ENCODE peak calls at places on chromosome 1, in seven cellular contexts. One of them, this sample, is unnamed.
A peak's percentile ranks its signal among the peaks of the same experiment; 100 is the strongest.

GRCh38 chr1:20785907-20786309 is 1.2 kb downstream of the HP1BP3 start:
- DNase-seq in endothelial cell: no peak
- DNase-seq in Panc1: no peak
- DNase-seq in adrenal gland: peak; percentile 76
- DNase-seq in foreskin keratinocyte: no peak
- DNase-seq in body of pancreas: no peak
- DNase-seq in uterus: no peak
- DNase-seq in this sample: no peak

GRCh38 chr1:183039985-183040447 is 16.8 kb downstream of the LAMC1 start:
- DNase-seq in endothelial cell: no peak
- DNase-seq in adrenal gland: no peak
- DNase-seq in Panc1: no peak
- DNase-seq in uterus: no peak
- DNase-seq in foreskin keratinocyte: no peak
- DNase-seq in body of pancreas: no peak
- DNase-seq in this sample: no peak

GRCh38 chr1:46557403-46557802 is 6.0 kb upstream of the KNCN start:
- DNase-seq in foreskin keratinocyte: no peak
- DNase-seq in adrenal gland: no peak
- DNase-seq in Panc1: no peak
- DNase-seq in endothelial cell: no peak
- DNase-seq in uterus: no peak
- DNase-seq in body of pancreas: no peak
- DNase-seq in this sample: no peak

GRCh38 chr1:178724386-178724733 is 684 bp upstream of the RALGPS2 start:
- DNase-seq in foreskin keratinocyte: no peak
- DNase-seq in adrenal gland: no peak
- DNase-seq in body of pancreas: no peak
- DNase-seq in endothelial cell: no peak
- DNase-seq in Panc1: no peak
- DNase-seq in uterus: no peak
- DNase-seq in this sample: no peak

GRCh38 chr1:181152892-181153633 is 64.6 kb downstream of the IER5 start:
- DNase-seq in adrenal gland: peak; percentile 94
- DNase-seq in endothelial cell: peak; percentile 58
- DNase-seq in Panc1: no peak
- DNase-seq in foreskin keratinocyte: no peak
- DNase-seq in uterus: peak; percentile 95
- DNase-seq in body of pancreas: peak; percentile 90
- DNase-seq in this sample: peak; percentile 66

GRCh38 chr1:64950284-64950809 is 16.0 kb downstream of the JAK1 start:
- DNase-seq in foreskin keratinocyte: no peak
- DNase-seq in body of pancreas: no peak
- DNase-seq in adrenal gland: no peak
- DNase-seq in endothelial cell: no peak
- DNase-seq in uterus: no peak
- DNase-seq in Panc1: no peak
- DNase-seq in this sample: no peak

GRCh38 chr1:164602142-164602429 is 43.1 kb downstream of the PBX1 start:
- DNase-seq in adrenal gland: no peak
- DNase-seq in body of pancreas: peak; percentile 90
- DNase-seq in Panc1: no peak
- DNase-seq in uterus: no peak
- DNase-seq in endothelial cell: no peak
- DNase-seq in foreskin keratinocyte: peak; percentile 87
- DNase-seq in this sample: no peak

GRCh38 chr1:62744594-62745577 is 39.0 kb upstream of the ATG4C start:
- DNase-seq in foreskin keratinocyte: no peak
- DNase-seq in uterus: no peak
- DNase-seq in adrenal gland: no peak
- DNase-seq in endothelial cell: no peak
- DNase-seq in Panc1: no peak
- DNase-seq in body of pancreas: no peak
- DNase-seq in this sample: no peak

GRCh38 chr1:41740058-41740457 is 178.7 kb downstream of the HIVEP3 start:
- DNase-seq in uterus: no peak
- DNase-seq in adrenal gland: no peak
- DNase-seq in body of pancreas: no peak
- DNase-seq in endothelial cell: no peak
- DNase-seq in foreskin keratinocyte: no peak
- DNase-seq in Panc1: no peak
- DNase-seq in this sample: no peak

GRCh38 chr1:2930016-2930815 is 91.1 kb upstream of the ACTRT2 start:
- DNase-seq in uterus: no peak
- DNase-seq in Panc1: no peak
- DNase-seq in adrenal gland: no peak
- DNase-seq in body of pancreas: no peak
- DNase-seq in endothelial cell: no peak
- DNase-seq in foreskin keratinocyte: no peak
- DNase-seq in this sample: no peak

GRCh38 chr1:245056913-245057312 is 97.9 kb upstream of the KIF26B start:
- DNase-seq in endothelial cell: no peak
- DNase-seq in Panc1: no peak
- DNase-seq in body of pancreas: no peak
- DNase-seq in adrenal gland: no peak
- DNase-seq in uterus: no peak
- DNase-seq in foreskin keratinocyte: no peak
- DNase-seq in this sample: no peak

GRCh38 chr1:113860891-113861290 is 10.6 kb downstream of the PTPN22 start:
- DNase-seq in foreskin keratinocyte: peak; percentile 51
- DNase-seq in endothelial cell: no peak
- DNase-seq in adrenal gland: no peak
- DNase-seq in Panc1: no peak
- DNase-seq in uterus: no peak
- DNase-seq in body of pancreas: no peak
- DNase-seq in this sample: no peak

DNA sequence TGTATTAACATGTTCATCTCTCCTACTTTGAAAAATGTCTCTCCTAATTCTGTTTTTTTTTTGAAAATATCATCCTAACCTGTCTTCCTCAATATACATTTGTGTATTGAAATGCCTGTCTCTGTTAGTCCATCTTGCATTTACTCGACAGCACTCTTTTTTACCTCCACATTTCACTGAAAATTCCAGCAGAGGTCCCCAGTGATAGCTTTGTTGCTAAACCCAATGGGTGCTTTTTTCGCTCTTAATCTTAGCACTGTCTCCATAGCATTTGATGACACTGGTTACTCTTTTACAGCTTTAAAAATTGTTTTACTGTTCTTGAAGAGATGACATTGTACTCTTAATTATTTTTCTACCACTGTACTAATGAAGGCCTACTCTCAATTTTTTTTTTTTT is 10.8 kb downstream of the OSBPL9 start:
- DNase-seq in uterus: no peak
- DNase-seq in body of pancreas: no peak
- DNase-seq in foreskin keratinocyte: no peak
- DNase-seq in adrenal gland: no peak
- DNase-seq in Panc1: no peak
- DNase-seq in endothelial cell: no peak
- DNase-seq in this sample: peak; percentile 40
- TF ChIP-seq CTCF in uterus: peak; percentile 35
- TF ChIP-seq CTCF in body of pancreas: no peak
- TF ChIP-seq CTCF in foreskin keratinocyte: peak; percentile 72
- TF ChIP-seq CTCF in adrenal gland: peak; percentile 51
- TF ChIP-seq CTCF in Panc1: peak; percentile 54
- TF ChIP-seq CTCF in endothelial cell: no peak
- TF ChIP-seq CTCF in this sample: no peak

DNA sequence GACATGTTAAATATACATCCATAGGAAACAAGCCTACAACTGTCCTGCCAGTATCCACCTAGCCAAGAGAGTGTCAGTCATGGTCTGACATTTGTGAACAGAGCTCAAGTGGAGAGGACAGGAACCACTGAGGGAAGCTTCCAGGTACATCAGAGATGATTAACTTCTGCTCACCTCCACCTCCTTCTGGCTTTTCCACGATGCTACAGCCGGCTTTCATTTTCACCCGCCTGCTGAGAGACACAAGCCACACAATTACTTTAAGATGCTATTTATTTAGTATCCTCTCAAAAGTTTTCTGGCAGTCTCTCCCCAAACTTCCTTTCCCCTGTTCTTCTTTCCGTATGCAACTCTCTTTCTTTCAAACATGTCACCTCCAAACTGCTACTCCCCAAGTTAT is 2.1 kb downstream of the ETV3 start:
- DNase-seq in endothelial cell: no peak
- DNase-seq in adrenal gland: no peak
- DNase-seq in body of pancreas: no peak
- DNase-seq in Panc1: no peak
- DNase-seq in uterus: no peak
- DNase-seq in foreskin keratinocyte: no peak
- DNase-seq in this sample: no peak
- TF ChIP-seq CTCF in endothelial cell: no peak
- TF ChIP-seq CTCF in adrenal gland: no peak
- TF ChIP-seq CTCF in body of pancreas: no peak
- TF ChIP-seq CTCF in Panc1: peak; percentile 33
- TF ChIP-seq CTCF in uterus: no peak
- TF ChIP-seq CTCF in foreskin keratinocyte: peak; percentile 59
- TF ChIP-seq CTCF in this sample: no peak

GRCh38 chr1:44425327-44426082 is 20.4 kb downstream of the RNF220 start:
- DNase-seq in endothelial cell: no peak
- DNase-seq in adrenal gland: no peak
- DNase-seq in Panc1: no peak
- DNase-seq in body of pancreas: no peak
- DNase-seq in foreskin keratinocyte: no peak
- DNase-seq in uterus: no peak
- DNase-seq in this sample: no peak
- TF ChIP-seq CTCF in endothelial cell: no peak
- TF ChIP-seq CTCF in adrenal gland: no peak
- TF ChIP-seq CTCF in Panc1: peak; percentile 30
- TF ChIP-seq CTCF in body of pancreas: no peak
- TF ChIP-seq CTCF in foreskin keratinocyte: no peak
- TF ChIP-seq CTCF in uterus: no peak
- TF ChIP-seq CTCF in this sample: no peak

GRCh38 chr1:30348147-30348546 is 375.2 kb downstream of the MATN1 start:
- DNase-seq in adrenal gland: no peak
- DNase-seq in foreskin keratinocyte: no peak
- DNase-seq in uterus: no peak
- DNase-seq in Panc1: no peak
- DNase-seq in endothelial cell: no peak
- DNase-seq in body of pancreas: no peak
- DNase-seq in this sample: no peak

GRCh38 chr1:30358510-30358909 is 364.9 kb downstream of the MATN1 start:
- DNase-seq in foreskin keratinocyte: no peak
- DNase-seq in body of pancreas: no peak
- DNase-seq in endothelial cell: no peak
- DNase-seq in adrenal gland: no peak
- DNase-seq in Panc1: no peak
- DNase-seq in uterus: no peak
- DNase-seq in this sample: no peak

GRCh38 chr1:30354410-30354809 is 369.0 kb downstream of the MATN1 start:
- DNase-seq in Panc1: no peak
- DNase-seq in body of pancreas: no peak
- DNase-seq in foreskin keratinocyte: no peak
- DNase-seq in adrenal gland: no peak
- DNase-seq in uterus: no peak
- DNase-seq in endothelial cell: no peak
- DNase-seq in this sample: no peak

GRCh38 chr1:30356839-30357238 is 366.5 kb downstream of the MATN1 start:
- DNase-seq in uterus: no peak
- DNase-seq in adrenal gland: no peak
- DNase-seq in foreskin keratinocyte: no peak
- DNase-seq in body of pancreas: no peak
- DNase-seq in endothelial cell: no peak
- DNase-seq in Panc1: no peak
- DNase-seq in this sample: no peak

GRCh38 chr1:30353637-30354036 is 369.7 kb downstream of the MATN1 start:
- DNase-seq in adrenal gland: no peak
- DNase-seq in foreskin keratinocyte: no peak
- DNase-seq in uterus: no peak
- DNase-seq in Panc1: no peak
- DNase-seq in body of pancreas: no peak
- DNase-seq in endothelial cell: no peak
- DNase-seq in this sample: no peak
- TF ChIP-seq CTCF in adrenal gland: peak; percentile 14
- TF ChIP-seq CTCF in foreskin keratinocyte: peak; percentile 58
- TF ChIP-seq CTCF in uterus: no peak
- TF ChIP-seq CTCF in Panc1: peak; percentile 39
- TF ChIP-seq CTCF in body of pancreas: no peak
- TF ChIP-seq CTCF in endothelial cell: no peak
- TF ChIP-seq CTCF in this sample: no peak

DNA sequence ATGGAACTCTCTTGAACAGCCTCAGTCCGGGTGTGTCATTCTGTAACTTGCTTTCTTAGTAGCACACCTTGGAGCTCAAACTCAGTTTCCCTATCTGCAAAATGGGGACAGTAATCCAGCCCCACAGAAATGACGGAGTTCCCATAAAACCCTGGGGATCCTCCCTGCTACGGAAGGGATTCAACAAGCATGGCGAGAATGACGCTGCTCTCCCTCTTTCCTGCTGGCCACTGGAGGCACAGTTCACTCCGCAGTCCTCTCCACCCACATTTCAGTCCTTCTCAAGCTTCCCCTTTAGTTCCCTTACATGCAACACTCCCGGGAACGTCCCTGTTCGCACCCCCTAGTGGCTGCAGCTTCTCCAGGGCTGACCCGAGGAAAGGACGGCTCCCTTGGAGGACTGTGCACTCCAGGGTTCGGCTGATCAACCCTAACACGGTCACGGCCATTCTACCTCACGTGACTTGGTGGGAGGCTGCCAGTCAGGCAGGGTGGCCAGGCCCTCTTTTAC is 20.6 kb downstream of the RUNX3 start:
- DNase-seq in adrenal gland: peak; percentile 71
- DNase-seq in body of pancreas: no peak
- DNase-seq in endothelial cell: peak; percentile 74
- DNase-seq in foreskin keratinocyte: no peak
- DNase-seq in Panc1: no peak
- DNase-seq in uterus: peak; percentile 28
- DNase-seq in this sample: no peak
- TF ChIP-seq CTCF in adrenal gland: peak; percentile 58
- TF ChIP-seq CTCF in body of pancreas: no peak
- TF ChIP-seq CTCF in endothelial cell: no peak
- TF ChIP-seq CTCF in foreskin keratinocyte: peak; percentile 56
- TF ChIP-seq CTCF in Panc1: no peak
- TF ChIP-seq CTCF in uterus: peak; percentile 15
- TF ChIP-seq CTCF in this sample: no peak